ENCODE peak calls at places on chromosomes 2 and 18, in four cellular contexts. F is neural progenitor cell, Y is hepatocyte, V is GM12878. B is an unnamed sample. For H3K4me1, the result is how much of the 10 kb centered on the place peaks cover.

GRCh38 chr18:36015629-36016028 is 43.1 kb downstream of the RMP24 start:
- DNase-seq in V (peak), F (no peak), Y (no peak), B (no peak)

GRCh38 chr2:57376985-57377384 is 669.6 kb upstream of the VRK2 start:
- DNase-seq in Y (peak), V (no peak), F (peak), B (no peak)

GRCh38 chr18:45014047-45014501 is 333.4 kb downstream of the SETBP1 start:
- DNase-seq in F (peak), Y (peak), V (no peak), B (peak)

GRCh38 chr18:77702686-77703085 is 453.0 kb downstream of the GALR1 start:
- DNase-seq in V (no peak), F (peak), Y (peak), B (no peak)

GRCh38 chr2:7940723-7941122 is 741.1 kb upstream of the ID2 start:
- DNase-seq in Y (no peak), F (no peak), V (no peak), B (no peak)

GRCh38 chr2:226788881-226789485 is 10.6 kb downstream of the IRS1 start:
- DNase-seq in Y (no peak), V (no peak), F (no peak), B (no peak)

GRCh38 chr2:143181494-143181893 is 52.3 kb downstream of the ARHGAP15 start:
- DNase-seq in F (no peak), V (no peak), Y (no peak), B (no peak)

GRCh38 chr2:64950226-64951160 is 38.7 kb upstream of the SLC1A4 start:
- DNase-seq in V (no peak), Y (no peak), F (no peak), B (peak)

GRCh38 chr2:86703704-86704370 is 16.3 kb upstream of the RMND5A start:
- DNase-seq in Y (peak), F (no peak), V (no peak), B (peak)

GRCh38 chr18:22503803-22504202 is 86.1 kb upstream of the CTAGE1 start:
- DNase-seq in F (no peak), V (no peak), Y (peak), B (no peak)

GRCh38 chr2:174328309-174329156 is 6.2 kb upstream of the SP9 start:
- DNase-seq in Y (peak), V (no peak), F (peak), B (no peak)

GRCh38 chr2:207504513-207505171 is 25.1 kb upstream of the CREB1 start:
- DNase-seq in V (no peak), F (peak), Y (no peak), B (no peak)

GRCh38 chr2:206084468-206084869 is 1.5 kb downstream of the INO80D start:
- DNase-seq in V (no peak), Y (peak), F (peak), B (peak)

GRCh38 chr2:220998156-220998555 is 573.9 kb downstream of the EPHA4 start:
- DNase-seq in Y (no peak), F (no peak), V (no peak), B (no peak)

GRCh38 chr18:36296591-36297418 is 708 bp upstream of the FHOD3 start:
- DNase-seq in F (peak), V (no peak), Y (peak), B (peak)

GRCh38 chr2:222569826-222570225 is 86.1 kb downstream of the FARSB start:
- DNase-seq in F (no peak), Y (no peak), V (no peak), B (no peak)

GRCh38 chr2:28338046-28338753 is 54.5 kb upstream of the FOSL2 start:
- DNase-seq in Y (peak), V (no peak), F (peak), B (peak)

GRCh38 chr2:99559075-99559662 is 69.4 kb upstream of the REV1 start:
- DNase-seq in F (peak), V (no peak), Y (peak), B (peak)

GRCh38 chr2:195533771-195534642 is 123.0 kb upstream of the SLC39A10 start:
- DNase-seq in F (no peak), Y (peak), V (no peak), B (peak)

GRCh38 chr18:62788111-62788510 is 72.8 kb downstream of the PHLPP1 start:
- DNase-seq in V (no peak), F (peak), Y (no peak), B (no peak)

GRCh38 chr2:81835318-81836000 is 1530.9 kb upstream of the LRRTM1 start:
- DNase-seq in F (no peak), V (no peak), Y (no peak), B (no peak)

GRCh38 chr2:44055664-44056063 is 59.9 kb upstream of the LRPPRC start:
- DNase-seq in F (no peak), V (no peak), Y (no peak), B (no peak)

GRCh38 chr2:68751397-68752339 is 17.1 kb downstream of the ARHGAP25 start:
- DNase-seq in Y (peak), V (no peak), F (peak), B (peak)

GRCh38 chr2:23954325-23955014 is 14.2 kb downstream of the UBXN2A start:
- DNase-seq in V (no peak), Y (no peak), F (no peak), B (no peak)

GRCh38 chr18:49028091-49028490 is 77.3 kb upstream of the SMAD7 start:
- DNase-seq in V (no peak), Y (no peak), F (no peak), B (no peak)

GRCh38 chr2:73103018-73103542 is 9.7 kb downstream of the RAB11FIP5 start:
- DNase-seq in F (no peak), Y (no peak), V (no peak), B (no peak)

DNA sequence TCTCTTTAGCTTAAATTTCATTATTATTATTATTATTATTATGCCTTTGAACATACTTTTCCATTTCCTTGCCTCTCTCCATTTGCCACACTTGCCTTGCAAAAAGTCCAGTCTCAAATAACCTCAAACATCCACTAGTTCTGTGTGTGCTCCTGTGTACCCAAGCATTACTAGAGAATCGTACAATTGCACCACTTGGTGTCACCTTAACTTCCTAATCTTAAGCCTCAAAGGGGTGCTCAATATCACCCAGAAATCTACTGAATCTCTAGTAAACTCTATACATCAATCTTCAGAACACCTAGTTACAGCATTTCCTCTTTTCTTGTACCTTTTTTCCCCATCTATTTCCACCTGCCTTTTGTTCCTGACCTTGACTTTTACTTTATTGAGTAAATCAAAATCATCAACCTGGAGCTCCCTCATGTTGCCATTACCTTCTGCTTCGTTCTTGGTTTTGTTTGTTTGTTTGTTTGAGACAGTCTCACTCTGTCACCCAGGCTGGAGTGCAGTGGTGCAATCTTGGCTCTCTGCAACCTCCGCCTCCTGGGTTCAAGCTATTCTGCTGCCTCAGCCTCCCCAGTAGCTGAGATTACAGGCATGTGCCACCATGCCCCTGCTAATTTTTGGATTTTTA is 12.5 kb upstream of the SOS1 start:
- DNase-seq in Y (no peak), F (no peak), V (no peak), B (no peak)
- H3K4me1 ChIP-seq in Y (under half), F (under half), V (under half), B (under half)

GRCh38 chr18:76264851-76265250 is 230.2 kb downstream of the ZNF516 start:
- DNase-seq in F (no peak), V (no peak), Y (no peak), B (no peak)
- TF ChIP-seq EZH2 in F (no peak), V (no peak), Y (no peak), B (no peak)

GRCh38 chr18:48007381-48007780 is 76.9 kb upstream of the SMAD2 start:
- DNase-seq in V (no peak), F (no peak), Y (no peak), B (no peak)

GRCh38 chr18:48010264-48010663 is 79.8 kb upstream of the SMAD2 start:
- DNase-seq in V (no peak), F (no peak), Y (no peak), B (no peak)

GRCh38 chr18:48006415-48007175 is 76.1 kb upstream of the SMAD2 start:
- DNase-seq in V (no peak), Y (no peak), F (no peak), B (no peak)

GRCh38 chr18:48009116-48009825 is 78.8 kb upstream of the SMAD2 start:
- DNase-seq in V (no peak), F (no peak), Y (no peak), B (no peak)

GRCh38 chr18:48007955-48008701 is 77.7 kb upstream of the SMAD2 start:
- DNase-seq in Y (peak), F (peak), V (no peak), B (no peak)
- TF ChIP-seq CTCF in Y (peak), F (peak), V (no peak), B (peak)

GRCh38 chr2:39511219-39511785 is 74.2 kb upstream of the MAP4K3 start:
- DNase-seq in V (no peak), F (no peak), Y (no peak), B (no peak)
- H3K4me1 ChIP-seq in V (under half), F (under half), Y (under half), B (under half)

DNA sequence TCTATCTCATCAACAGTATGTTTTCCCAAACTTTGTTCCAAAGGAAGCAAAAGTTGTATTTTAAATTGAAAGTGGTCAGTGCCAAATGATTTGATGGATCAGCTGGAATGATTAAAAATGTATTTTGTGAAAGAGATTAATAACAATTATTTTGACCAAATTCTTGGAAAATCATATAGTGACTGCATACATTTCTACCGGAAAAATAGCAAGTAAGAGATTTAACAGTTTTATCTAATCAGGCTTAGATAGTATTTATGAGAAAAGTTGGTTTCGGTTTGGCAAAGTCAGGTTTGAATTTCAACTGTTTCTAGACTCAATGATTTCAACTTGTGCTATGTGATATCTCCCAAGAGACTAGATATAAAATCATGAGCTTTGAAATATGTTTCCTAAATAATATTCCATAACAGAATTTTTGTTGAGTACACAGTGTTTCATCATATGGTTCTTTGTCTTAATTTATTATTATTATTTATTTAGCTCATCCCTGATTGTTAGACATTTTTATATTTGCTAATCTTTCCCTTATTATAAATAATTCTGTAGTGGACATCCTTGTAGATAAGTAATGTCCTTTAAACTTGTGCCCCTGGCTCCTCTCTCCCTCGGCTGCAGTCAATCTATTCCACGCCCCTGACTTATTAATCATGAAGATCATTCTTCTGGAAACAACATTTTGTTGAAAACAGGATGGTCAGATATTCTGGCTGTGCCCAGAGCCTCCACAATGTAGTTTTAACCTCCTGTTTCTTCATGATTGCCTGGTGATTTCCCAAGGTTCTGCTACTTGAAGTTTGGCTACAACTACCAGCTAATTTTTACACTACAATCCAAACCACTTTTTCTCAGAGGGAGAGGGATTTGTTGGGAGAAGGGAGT is 520.7 kb upstream of the TCF4 start:
- DNase-seq in Y (no peak), F (no peak), V (no peak), B (no peak)
- TF ChIP-seq EZH2 in Y (no peak), F (no peak), V (no peak), B (no peak)

DNA sequence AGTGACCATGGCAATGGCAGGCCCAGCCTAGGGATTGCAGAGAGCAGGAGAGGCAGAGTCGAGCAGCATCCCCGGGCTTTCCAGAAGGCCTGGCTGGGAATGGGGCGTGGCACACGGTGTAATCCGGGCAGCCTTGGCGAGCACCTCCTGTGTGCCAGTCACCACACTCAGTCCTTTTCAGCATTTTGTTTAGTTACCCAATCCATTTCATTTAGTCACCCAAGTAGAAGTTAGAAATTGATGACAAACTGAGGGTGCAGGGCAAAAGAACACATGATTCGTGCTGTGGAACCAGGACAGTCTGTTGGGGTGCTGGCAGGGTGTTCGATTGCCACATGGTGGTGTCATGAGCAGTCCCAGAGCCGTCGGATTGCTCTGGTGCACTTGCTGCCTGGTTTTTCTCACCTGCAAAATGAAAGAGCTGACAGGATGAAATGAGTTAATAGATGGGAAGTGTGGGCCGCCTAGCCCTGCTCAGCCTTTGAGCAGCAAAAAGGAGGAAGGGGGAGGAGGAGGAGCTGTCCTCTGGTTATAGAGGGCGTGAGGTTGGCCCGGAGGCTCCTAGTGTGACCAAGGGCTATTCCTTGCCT is 299.4 kb downstream of the AGAP1 start:
- DNase-seq in F (peak), Y (peak), V (no peak), B (no peak)
- TF ChIP-seq CTCF in F (peak), Y (peak), V (peak), B (peak)

B was measured in keratinocyte.